ENCODE peak calls at places on chromosomes 11 and 22, in seven cellular contexts. I is NCI-H1105 treated with DMSO at 0.1 percent for 48 hours; T is astrocyte of the hippocampus; N is PC-3; Z is activated naive CD4-positive, alpha-beta T cell treated with anti-CD3 and anti-CD28 coated beads, Interleukin-2, amount 10 ng/mL, durations not matched to agents 7 days and 5 days; L is kidney tubule cell; X is stimulated activated CD8-positive, alpha-beta memory T cell treated with anti-CD3 and anti-CD28 coated beads, Interleukin-2, amount 100 ng/mL, for 1 hour. K is an unnamed sample.

GRCh38 chr22:36548606-36549005 is 19.6 kb upstream of the EIF3D start:
- DNase-seq in L (peak; percentile 20), Z (no peak), I (no peak), N (no peak), T (no peak), X (no peak), K (no peak)

GRCh38 chr22:20464912-20465758 is 27.5 kb upstream of the SCARF2 start:
- DNase-seq in T (no peak), N (no peak), L (no peak), I (no peak), X (no peak), Z (no peak), K (no peak)

GRCh38 chr11:1777737-1778136 is 14.0 kb upstream of the CTSD start:
- DNase-seq in Z (no peak), L (no peak), T (no peak), I (no peak), N (no peak), X (no peak), K (no peak)

GRCh38 chr22:37774728-37775127 is 33.0 kb upstream of the GCAT start:
- DNase-seq in Z (no peak), N (no peak), I (no peak), T (no peak), L (no peak), X (no peak), K (no peak)

GRCh38 chr22:24107668-24108067 is 73.6 kb upstream of the SUSD2 start:
- DNase-seq in T (peak; percentile 94), N (peak; percentile 37), Z (peak; percentile 29), X (no peak), L (peak; percentile 51), I (no peak), K (no peak)

GRCh38 chr22:29144786-29145160 is 60.9 kb upstream of the EMID1 start:
- DNase-seq in X (no peak), L (no peak), Z (no peak), T (no peak), N (no peak), I (no peak), K (no peak)

GRCh38 chr22:35930933-35931332 is 97.7 kb downstream of the RBFOX2 start:
- DNase-seq in L (peak; percentile 66), T (peak; percentile 71), N (peak; percentile 49), Z (no peak), I (peak; percentile 61), X (no peak), K (peak; percentile 4)

GRCh38 chr11:116504541-116505149 is 268.1 kb downstream of the BUD13 start:
- DNase-seq in Z (no peak), X (no peak), L (no peak), T (no peak), N (no peak), I (no peak), K (no peak)

GRCh38 chr22:21643533-21644357 is 1.6 kb downstream of the SDF2L1 start:
- DNase-seq in Z (peak; percentile 44), T (no peak), L (no peak), X (no peak), N (no peak), I (no peak), K (no peak)

GRCh38 chr22:36021649-36022048 is 7.0 kb downstream of the RBFOX2 start:
- DNase-seq in Z (no peak), T (no peak), I (no peak), N (no peak), X (no peak), L (no peak), K (no peak)

GRCh38 chr11:71428861-71429435 is 19.2 kb downstream of the DHCR7 start:
- DNase-seq in X (no peak), I (no peak), L (no peak), Z (no peak), N (no peak), T (no peak), K (no peak)

GRCh38 chr11:66494935-66495334 is 14.7 kb downstream of the DPP3 start:
- DNase-seq in T (no peak), I (no peak), X (no peak), N (no peak), L (no peak), Z (no peak), K (no peak)

GRCh38 chr11:73976451-73977151 is 6.0 kb downstream of the UCP2 start:
- DNase-seq in N (no peak), I (no peak), X (no peak), Z (no peak), L (no peak), T (no peak), K (no peak)

GRCh38 chr11:64356498-64357411 is 2.2 kb upstream of the RPS6KA4 start:
- DNase-seq in X (no peak), I (no peak), L (peak; percentile 48), N (peak; percentile 79), T (peak; percentile 56), Z (peak; percentile 57), K (peak; percentile 47)

GRCh38 chr22:29031236-29031982 is 30.2 kb downstream of the C22orf31 start:
- DNase-seq in I (no peak), N (peak; percentile 83), T (peak; percentile 98), L (peak; percentile 99), X (no peak), Z (no peak), K (no peak)

GRCh38 chr22:29871684-29872083 is 11.3 kb upstream of the MTMR3 start:
- DNase-seq in X (no peak), Z (no peak), L (peak; percentile 57), T (peak; percentile 38), N (no peak), I (no peak), K (peak; percentile 69)

GRCh38 chr11:42253156-42253555 is 793.7 kb upstream of the LRRC4C start:
- DNase-seq in L (no peak), I (no peak), T (no peak), X (no peak), Z (no peak), N (no peak), K (no peak)

GRCh38 chr11:119100246-119100959 is 1.2 kb downstream of the DPAGT1 start:
- DNase-seq in X (no peak), T (peak; percentile 55), Z (no peak), I (peak; percentile 48), N (peak; percentile 76), L (peak; percentile 54), K (no peak)

GRCh38 chr11:26839911-26840705 is 118.2 kb upstream of the SLC5A12 start:
- DNase-seq in Z (no peak), X (no peak), L (peak; percentile 60), T (no peak), I (no peak), N (no peak), K (no peak)

GRCh38 chr22:17832665-17833064 is 58.4 kb upstream of the BID start:
- DNase-seq in N (no peak), I (no peak), L (no peak), T (no peak), X (no peak), Z (no peak), K (no peak)

GRCh38 chr22:39457047-39457545 is 284 bp downstream of the MGAT3 start:
- DNase-seq in N (no peak), I (no peak), L (no peak), T (no peak), X (no peak), Z (no peak), K (no peak)

GRCh38 chr22:41288245-41288946 is 2.4 kb upstream of the RANGAP1 start:
- DNase-seq in L (peak; percentile 91), Z (no peak), X (no peak), T (peak; percentile 67), N (peak; percentile 87), I (no peak), K (peak; percentile 27)

GRCh38 chr22:43436536-43437267 is 24.9 kb downstream of the MPPED1 start:
- DNase-seq in Z (peak; percentile 5), T (no peak), I (no peak), L (no peak), X (no peak), N (no peak), K (peak; percentile 54)

GRCh38 chr11:12587333-12587997 is 86.8 kb upstream of the TEAD1 start:
- DNase-seq in Z (no peak), T (peak; percentile 63), N (peak; percentile 91), I (no peak), X (no peak), L (peak; percentile 65), K (no peak)

GRCh38 chr11:129410561-129410960 is 34.9 kb downstream of the BARX2 start:
- DNase-seq in I (no peak), Z (no peak), X (no peak), N (no peak), T (no peak), L (no peak), K (no peak)